ENCODE peak calls at places on chromosomes 16 and 17, in eight cellular contexts. Y is psoas muscle, W is A549, G is mesothelial cell of epicardium, H is left ventricle myocardium inferior, R is kidney epithelial cell, V is fibroblast of lung, Z is GM06990. U is an unnamed sample.

GRCh38 chr17:81516439-81516838 is 3.8 kb upstream of the ACTG1 start:
- DNase-seq in Y (peak), W (no peak), G (no peak), H (no peak), R (no peak), V (no peak), Z (peak), U (no peak)

GRCh38 chr17:68396795-68397536 is 60.3 kb downstream of the WIPI1 start:
- DNase-seq in Y (no peak), W (no peak), G (no peak), H (no peak), R (no peak), V (no peak), Z (no peak), U (no peak)

GRCh38 chr16:64397945-64398508 is 723.8 kb downstream of the CDH11 start:
- DNase-seq in Y (no peak), W (no peak), G (no peak), H (no peak), R (no peak), V (peak), Z (no peak), U (no peak)

GRCh38 chr16:68426355-68426652 is 22.0 kb downstream of the SMPD3 start:
- DNase-seq in Y (no peak), W (no peak), G (no peak), H (no peak), R (no peak), V (no peak), Z (no peak), U (no peak)

GRCh38 chr16:84648595-84649510 is 542 bp downstream of the KLHL36 start:
- DNase-seq in Y (peak), W (peak), G (peak), H (peak), R (no peak), V (peak), Z (peak), U (peak)

GRCh38 chr17:46866325-46866724 is 14.9 kb downstream of the WNT9B start:
- DNase-seq in Y (no peak), W (no peak), G (no peak), H (no peak), R (no peak), V (no peak), Z (no peak), U (no peak)

GRCh38 chr17:35900693-35901487 is 20.7 kb upstream of the CCL5 start:
- DNase-seq in Y (no peak), W (no peak), G (no peak), H (no peak), R (no peak), V (peak), Z (no peak), U (no peak)

GRCh38 chr16:22075776-22076175 is 16.6 kb upstream of the VWA3A start:
- DNase-seq in Y (no peak), W (no peak), G (no peak), H (no peak), R (no peak), V (no peak), Z (no peak), U (no peak)

GRCh38 chr16:53744449-53744848 is 40.5 kb downstream of the FTO start:
- DNase-seq in Y (no peak), W (no peak), G (no peak), H (no peak), R (no peak), V (no peak), Z (peak), U (no peak)

GRCh38 chr17:29180051-29180787 is at the start of gene MYO18A:
- DNase-seq in Y (peak), W (peak), G (peak), H (peak), R (no peak), V (peak), Z (peak), U (peak)

GRCh38 chr17:79812969-79813825 is 16.3 kb upstream of the CBX8 start:
- DNase-seq in Y (no peak), W (peak), G (peak), H (no peak), R (no peak), V (no peak), Z (no peak), U (peak)

GRCh38 chr16:19014456-19014855 is 30.7 kb downstream of the TMC7 start:
- DNase-seq in Y (no peak), W (no peak), G (no peak), H (no peak), R (no peak), V (no peak), Z (no peak), U (peak)

GRCh38 chr16:12575288-12575687 is 228.4 kb downstream of the CPPED1 start:
- DNase-seq in Y (no peak), W (no peak), G (no peak), H (no peak), R (no peak), V (no peak), Z (no peak), U (no peak)

GRCh38 chr17:76707985-76708807 is 2.6 kb downstream of the MXRA7 start:
- DNase-seq in Y (peak), W (no peak), G (no peak), H (peak), R (no peak), V (no peak), Z (no peak), U (peak)

GRCh38 chr16:87461466-87461975 is 31.3 kb downstream of the ZCCHC14 start:
- DNase-seq in Y (peak), W (peak), G (peak), H (peak), R (peak), V (no peak), Z (peak), U (peak)

GRCh38 chr17:74712756-74713155 is at the start of gene CD300LF:
- DNase-seq in Y (peak), W (no peak), G (no peak), H (peak), R (no peak), V (no peak), Z (no peak), U (no peak)

GRCh38 chr17:67998466-67998865 is 2.2 kb upstream of the C17orf58 start:
- DNase-seq in Y (no peak), W (no peak), G (no peak), H (no peak), R (no peak), V (no peak), Z (no peak), U (no peak)

GRCh38 chr17:7644768-7645167 is 6.0 kb upstream of the ATP1B2 start:
- DNase-seq in Y (no peak), W (no peak), G (no peak), H (no peak), R (no peak), V (no peak), Z (no peak), U (no peak)

GRCh38 chr16:11315499-11315898 is 29.8 kb upstream of the RMI2 start:
- DNase-seq in Y (no peak), W (no peak), G (peak), H (no peak), R (peak), V (peak), Z (no peak), U (no peak)

GRCh38 chr17:57455063-57455914 is 199.0 kb downstream of the MSI2 start:
- DNase-seq in Y (no peak), W (no peak), G (no peak), H (no peak), R (no peak), V (peak), Z (peak), U (no peak)

GRCh38 chr16:53094013-53094630 is 39.3 kb downstream of the CHD9 start:
- DNase-seq in Y (peak), W (peak), G (no peak), H (peak), R (no peak), V (no peak), Z (peak), U (no peak)

GRCh38 chr16:19393226-19394074 is 24.2 kb upstream of the TMC5 start:
- DNase-seq in Y (no peak), W (no peak), G (peak), H (no peak), R (peak), V (peak), Z (no peak), U (no peak)

GRCh38 chr16:4924593-4925378 is 12.2 kb downstream of the PPL start:
- DNase-seq in Y (no peak), W (no peak), G (no peak), H (no peak), R (no peak), V (no peak), Z (no peak), U (no peak)

GRCh38 chr16:30875881-30876791 is 17.7 kb downstream of the BCL7C start:
- DNase-seq in Y (no peak), W (no peak), G (peak), H (no peak), R (no peak), V (no peak), Z (peak), U (peak)

GRCh38 chr17:77558846-77559626 is 399.5 kb upstream of the TNRC6C start:
- DNase-seq in Y (no peak), W (no peak), G (no peak), H (no peak), R (no peak), V (no peak), Z (no peak), U (no peak)

DNA sequence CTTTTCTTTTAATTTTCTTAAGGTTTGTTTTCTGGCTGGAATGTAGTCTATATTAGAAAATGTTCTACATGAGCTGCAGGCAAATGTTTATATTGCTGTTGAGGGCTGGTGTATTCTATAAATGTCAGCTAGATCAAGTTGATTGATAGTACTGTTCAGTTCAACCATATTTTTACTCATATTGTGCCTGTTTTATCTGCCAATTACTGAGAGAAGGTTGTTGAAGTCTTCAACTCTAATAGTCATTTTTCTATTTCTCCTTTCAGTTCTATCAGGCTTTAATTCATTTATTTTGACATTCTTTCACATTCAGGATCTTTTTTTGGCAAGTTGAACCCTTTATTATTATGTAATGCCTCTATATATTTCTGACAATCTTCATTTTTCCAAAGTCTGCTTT is 93.2 kb upstream of the HS3ST3A1 start:
- DNase-seq in Y (no peak), W (no peak), G (no peak), H (no peak), R (no peak), V (no peak), Z (no peak), U (no peak)
- TF ChIP-seq CTCF in Y (no peak), W (no peak), G (no peak), H (no peak), R (no peak), V (no peak), Z (no peak), U (no peak)

DNA sequence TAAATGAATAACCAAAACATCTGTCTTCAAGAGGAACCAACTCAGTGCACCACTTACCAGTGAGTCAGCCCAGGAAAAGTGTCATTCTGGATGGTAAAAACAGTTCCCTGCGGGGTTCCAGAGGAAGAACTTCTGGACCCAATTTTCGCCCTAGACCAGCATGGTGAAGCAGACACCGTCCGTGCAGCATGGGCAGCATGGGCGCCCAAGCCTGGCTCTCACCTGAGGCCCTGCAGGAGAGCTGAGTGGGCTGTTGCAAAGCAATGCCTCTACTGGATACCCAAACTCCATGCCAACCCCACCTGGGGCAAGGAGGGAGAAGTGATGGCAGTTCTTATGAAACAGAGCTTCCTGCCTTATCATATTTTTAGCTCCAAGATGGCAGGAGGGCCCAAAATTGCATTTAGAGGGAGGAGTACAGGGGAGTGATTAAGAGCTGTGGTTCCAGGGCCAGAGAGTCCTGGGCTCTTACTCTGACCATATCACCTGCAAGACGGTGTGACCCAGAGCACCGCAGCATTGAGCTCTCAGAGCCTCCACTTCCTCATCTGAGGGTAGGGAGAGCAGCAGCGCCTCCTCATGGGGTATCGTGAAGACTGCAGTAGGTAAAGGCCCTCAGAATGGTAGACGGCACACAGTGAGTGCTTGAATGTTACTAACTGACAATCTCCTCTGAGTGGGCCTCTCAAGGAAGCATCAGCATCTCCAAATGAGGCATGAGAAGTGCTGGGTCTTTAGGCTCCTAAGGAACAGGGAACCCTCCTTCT is 16.6 kb upstream of the INPP5K start:
- DNase-seq in Y (no peak), W (no peak), G (no peak), H (no peak), R (no peak), V (peak), Z (no peak), U (peak)
- TF ChIP-seq CTCF in Y (peak), W (peak), G (no peak), H (peak), R (peak), V (peak), Z (peak), U (no peak)

GRCh38 chr16:28204622-28205021 is 7.1 kb downstream of the XPO6 start:
- DNase-seq in Y (no peak), W (no peak), G (no peak), H (no peak), R (no peak), V (no peak), Z (no peak), U (no peak)

GRCh38 chr16:28204211-28204610 is 7.6 kb downstream of the XPO6 start:
- DNase-seq in Y (no peak), W (no peak), G (no peak), H (no peak), R (no peak), V (no peak), Z (no peak), U (no peak)

GRCh38 chr16:28200661-28201060 is 11.1 kb downstream of the XPO6 start:
- DNase-seq in Y (no peak), W (no peak), G (no peak), H (no peak), R (no peak), V (no peak), Z (no peak), U (no peak)

GRCh38 chr16:28205117-28205899 is 6.5 kb downstream of the XPO6 start:
- DNase-seq in Y (no peak), W (no peak), G (no peak), H (no peak), R (no peak), V (no peak), Z (no peak), U (no peak)

GRCh38 chr16:28202147-28202746 is 9.5 kb downstream of the XPO6 start:
- DNase-seq in Y (no peak), W (no peak), G (no peak), H (no peak), R (no peak), V (no peak), Z (no peak), U (no peak)
- TF ChIP-seq CTCF in Y (no peak), W (no peak), G (no peak), H (no peak), R (no peak), V (no peak), Z (peak), U (no peak)

GRCh38 chr17:32116937-32117336 is 25.4 kb upstream of the RHOT1 start:
- DNase-seq in Y (no peak), W (no peak), G (no peak), H (no peak), R (no peak), V (no peak), Z (no peak), U (no peak)
- TF ChIP-seq CTCF in Y (no peak), W (no peak), G (no peak), H (no peak), R (no peak), V (no peak), Z (no peak), U (no peak)

U was measured in glutamatergic neuron.